ENCODE peak calls at places on chromosome 12, in six cellular contexts. O is brain microvascular endothelial cell, Z is thoracic aorta, F is Peyer's patch, K is endodermal cell, N is fibroblast of pulmonary artery. C is an unnamed sample.

GRCh38 chr12:67151891-67152290 is 117.3 kb upstream of the CAND1 start:
- DNase-seq in K (no peak), N (no peak), O (no peak), Z (no peak), F (no peak), C (no peak)

GRCh38 chr12:8504351-8504750 is 9.0 kb upstream of the CLEC4D start:
- DNase-seq in Z (no peak), K (no peak), F (no peak), N (no peak), O (no peak), C (no peak)

GRCh38 chr12:131971226-131971625 is 21.5 kb downstream of the EP400 start:
- DNase-seq in K (peak; percentile 17), Z (no peak), O (no peak), N (no peak), F (no peak), C (no peak)

GRCh38 chr12:116376354-116377193 is 99.1 kb upstream of the MED13L start:
- DNase-seq in F (no peak), N (peak; percentile 84), K (no peak), Z (no peak), O (no peak), C (no peak)

GRCh38 chr12:9064815-9065606 is 50.7 kb downstream of the A2M start:
- DNase-seq in O (peak; percentile 9), N (peak; percentile 41), F (peak; percentile 34), K (peak; percentile 99), Z (no peak), C (no peak)

GRCh38 chr12:52873832-52874572 is 25.2 kb upstream of the KRT78 start:
- DNase-seq in K (peak; percentile 90), O (peak; percentile 89), F (peak; percentile 34), Z (peak; percentile 71), N (peak; percentile 88), C (peak; percentile 50)

GRCh38 chr12:103735291-103735690 is 105.7 kb downstream of the NT5DC3 start:
- DNase-seq in F (no peak), O (no peak), K (no peak), Z (no peak), N (no peak), C (no peak)

GRCh38 chr12:117629454-117629853 is 268.0 kb upstream of the NOS1 start:
- DNase-seq in N (no peak), Z (no peak), K (no peak), O (no peak), F (no peak), C (no peak)

GRCh38 chr12:89648211-89648930 is 60.3 kb downstream of the ATP2B1 start:
- DNase-seq in K (peak; percentile 89), F (no peak), O (peak; percentile 63), Z (no peak), N (peak; percentile 44), C (no peak)

GRCh38 chr12:68011882-68012207 is 22.6 kb downstream of the IFNG-AS1 start:
- DNase-seq in K (no peak), Z (no peak), O (peak; percentile 18), N (peak; percentile 8), F (no peak), C (no peak)

GRCh38 chr12:132336451-132337413 is 7.3 kb upstream of the GALNT9 start:
- DNase-seq in K (no peak), N (no peak), O (no peak), Z (no peak), F (no peak), C (no peak)

GRCh38 chr12:113302466-113302865 is 32.4 kb downstream of the SLC8B1 start:
- DNase-seq in N (no peak), K (no peak), F (no peak), O (no peak), Z (no peak), C (no peak)

GRCh38 chr12:82426586-82426985 is 68.3 kb downstream of the METTL25 start:
- DNase-seq in N (no peak), K (peak; percentile 56), Z (no peak), F (no peak), O (no peak), C (no peak)

GRCh38 chr12:108634225-108634795 is 616 bp upstream of the SELPLG start:
- DNase-seq in N (no peak), K (peak; percentile 70), O (no peak), Z (no peak), F (peak; percentile 74), C (no peak)

GRCh38 chr12:51413791-51414190 is 10.8 kb upstream of the SLC4A8 start:
- DNase-seq in K (no peak), Z (no peak), F (no peak), N (no peak), O (no peak), C (no peak)

GRCh38 chr12:51415931-51416330 is 8.7 kb upstream of the SLC4A8 start:
- DNase-seq in O (no peak), N (no peak), K (no peak), F (no peak), Z (no peak), C (no peak)

GRCh38 chr12:51409846-51410245 is 14.8 kb upstream of the SLC4A8 start:
- DNase-seq in O (no peak), K (peak; percentile 45), F (no peak), Z (no peak), N (no peak), C (no peak)

GRCh38 chr12:51417826-51418225 is 6.8 kb upstream of the SLC4A8 start:
- DNase-seq in O (no peak), Z (no peak), F (no peak), N (no peak), K (no peak), C (no peak)

GRCh38 chr12:51413149-51413548 is 11.5 kb upstream of the SLC4A8 start:
- DNase-seq in F (no peak), Z (no peak), K (no peak), N (no peak), O (no peak), C (no peak)
- H3K4me3 ChIP-seq in F (no peak overlapping the region), Z (no peak overlapping the region), K (no peak overlapping the region), N (no peak overlapping the region), O (no peak overlapping the region), C (no peak overlapping the region)

GRCh38 chr12:77642246-77642645 is 188.4 kb upstream of the NAV3 start:
- DNase-seq in K (no peak), O (no peak), F (no peak), Z (no peak), N (no peak), C (no peak)

GRCh38 chr12:77644915-77645605 is 185.6 kb upstream of the NAV3 start:
- DNase-seq in O (no peak), K (peak; percentile 61), N (no peak), F (no peak), Z (no peak), C (no peak)

GRCh38 chr12:77645966-77646598 is 184.6 kb upstream of the NAV3 start:
- DNase-seq in Z (no peak), K (peak; percentile 82), O (no peak), F (no peak), N (no peak), C (no peak)

GRCh38 chr12:77640356-77640755 is 190.3 kb upstream of the NAV3 start:
- DNase-seq in K (no peak), N (no peak), F (no peak), O (no peak), Z (no peak), C (no peak)
- H3K4me3 ChIP-seq in K (no peak overlapping the region), N (no peak overlapping the region), F (no peak overlapping the region), O (no peak overlapping the region), Z (no peak overlapping the region), C (no peak overlapping the region)

DNA sequence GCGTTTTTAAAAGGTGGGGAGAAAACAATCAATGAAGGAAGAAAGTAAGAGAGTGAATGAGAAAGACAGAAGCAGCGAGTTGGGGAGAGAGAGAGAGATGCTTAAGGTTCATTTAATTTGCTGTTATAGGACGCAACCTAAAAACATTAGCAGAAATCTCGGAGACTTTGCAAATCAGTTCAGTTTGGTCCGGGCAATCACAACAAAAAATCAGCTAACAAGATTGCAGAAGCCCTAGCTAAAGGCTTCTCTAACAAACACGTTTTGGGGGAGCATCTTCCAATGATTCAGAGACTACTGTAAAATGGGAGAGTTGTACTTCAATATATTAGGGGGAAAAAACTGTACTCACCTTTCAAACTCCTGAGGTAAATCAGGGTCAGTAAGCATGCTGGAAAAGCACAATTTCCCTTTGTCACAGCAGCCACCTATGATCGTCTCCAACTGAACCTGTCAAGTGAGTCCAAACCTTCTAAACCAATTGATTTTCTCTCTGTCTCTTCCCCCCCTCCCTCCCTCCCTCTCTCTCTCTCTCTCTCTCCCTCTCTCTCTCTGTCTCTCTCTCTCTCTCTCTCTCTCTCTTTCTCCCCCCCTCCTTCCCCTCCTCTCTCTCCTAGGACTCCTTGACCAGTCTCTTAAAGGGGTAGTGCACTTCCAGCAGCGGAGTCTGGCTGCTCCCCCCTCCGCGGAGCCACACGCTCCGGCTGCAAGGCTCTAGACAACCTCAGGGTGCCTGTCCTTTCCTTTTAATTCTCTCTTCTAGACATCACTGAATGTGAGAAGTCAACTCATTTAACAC is at the start of gene SOX5:
- DNase-seq in N (peak; percentile 58), K (peak; percentile 85), O (peak; percentile 59), Z (no peak), F (no peak), C (no peak)
- H3K4me3 ChIP-seq in N (peak within 1 kb of the TSS; percentile 46), K (peak within 1 kb of the TSS; percentile 85), O (peak within 1 kb of the TSS; percentile 59), Z (peak within 1 kb of the TSS; percentile 74), F (peak within 1 kb of the TSS; percentile 3), C (no peak within 1 kb of the TSS)

GRCh38 chr12:31590730-31591307 is at the start of gene DENND5B:
- DNase-seq in K (peak; percentile 90), N (peak; percentile 76), F (peak; percentile 69), O (peak; percentile 44), Z (no peak), C (no peak)

GRCh38 chr12:31589582-31589895 is 1.4 kb downstream of the DENND5B start:
- DNase-seq in K (no peak), N (no peak), O (no peak), Z (no peak), F (peak; percentile 74), C (no peak)

GRCh38 chr12:31589896-31590729 is 823 bp downstream of the DENND5B start:
- DNase-seq in Z (peak; percentile 62), F (peak; percentile 55), N (peak; percentile 72), O (peak; percentile 44), K (peak; percentile 92), C (peak; percentile 19)

GRCh38 chr12:31586703-31587102 is 4.2 kb downstream of the DENND5B start:
- DNase-seq in F (no peak), K (no peak), O (no peak), Z (no peak), N (no peak), C (no peak)

GRCh38 chr12:31588976-31589375 is 2.0 kb downstream of the DENND5B start:
- DNase-seq in F (no peak), Z (no peak), N (peak; percentile 14), O (no peak), K (no peak), C (no peak)
- H3K4me3 ChIP-seq in F (peak overlapping the region; percentile 68), Z (peak overlapping the region; percentile 72), N (peak overlapping the region; percentile 85), O (peak overlapping the region; percentile 82), K (peak overlapping the region; percentile 92), C (peak overlapping the region; percentile 72)

DNA sequence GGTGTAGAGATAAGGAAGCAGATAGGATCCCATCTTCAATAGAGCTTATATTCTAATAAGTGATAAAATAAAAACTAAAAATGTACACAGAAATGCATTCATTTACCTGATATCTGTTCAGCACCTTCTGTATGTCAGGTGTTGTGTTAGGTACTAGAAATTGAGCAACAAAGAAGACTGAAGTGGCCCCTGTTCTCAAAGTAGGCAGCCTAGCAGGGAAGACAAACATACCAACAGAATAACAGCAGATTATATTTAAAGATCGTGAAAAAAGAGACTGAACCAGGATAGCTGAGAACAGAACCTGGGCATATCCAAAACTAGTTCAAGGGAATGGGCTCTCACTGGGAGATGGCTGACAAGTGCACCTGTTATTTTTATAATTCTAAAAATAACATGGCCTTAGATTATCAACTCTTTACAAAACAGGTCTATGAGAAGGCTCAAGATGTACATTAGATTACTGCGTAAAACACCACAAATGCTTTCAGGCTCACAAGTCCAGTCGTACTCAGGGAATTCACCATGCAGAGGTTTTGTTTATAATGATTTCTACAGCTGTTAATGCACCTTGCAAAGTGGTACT is 16.3 kb downstream of the ANO6 start:
- DNase-seq in Z (no peak), K (no peak), O (no peak), N (no peak), F (no peak), C (no peak)
- H3K4me3 ChIP-seq in Z (peak overlapping the region; percentile 6), K (no peak overlapping the region), O (no peak overlapping the region), N (no peak overlapping the region), F (no peak overlapping the region), C (no peak overlapping the region)

C was measured in HFF-Myc.